ENCODE peak calls at places on chromosomes 16 and 17, in nine cellular contexts. T is AG04449, Y is GM23338, H is GM10248, L is AG09319, Q is epithelial cell of esophagus, X is kidney, A is stomach, O is HCT116. F is an unnamed sample.

GRCh38 chr16:23694707-23695373 is 16.2 kb downstream of the PLK1 start:
- DNase-seq in T (no peak), Y (peak), H (no peak), L (no peak), Q (no peak), X (peak), A (no peak), O (no peak), F (no peak)

GRCh38 chr17:76714336-76714735 is 3.6 kb upstream of the MXRA7 start:
- DNase-seq in T (no peak), Y (no peak), H (no peak), L (no peak), Q (no peak), X (no peak), A (no peak), O (no peak), F (no peak)

GRCh38 chr17:15291674-15292361 is 26.7 kb upstream of the PMP22 start:
- DNase-seq in T (no peak), Y (no peak), H (no peak), L (no peak), Q (no peak), X (no peak), A (peak), O (no peak), F (no peak)

GRCh38 chr16:66705790-66706505 is 9.4 kb upstream of the CMTM4 start:
- DNase-seq in T (no peak), Y (no peak), H (no peak), L (no peak), Q (no peak), X (peak), A (peak), O (no peak), F (no peak)

GRCh38 chr17:17041571-17042380 is 481 bp upstream of the MPRIP start:
- DNase-seq in T (peak), Y (peak), H (peak), L (peak), Q (peak), X (peak), A (peak), O (peak), F (peak)

GRCh38 chr17:6454495-6455320 is 10.5 kb downstream of the PIMREG start:
- DNase-seq in T (no peak), Y (peak), H (no peak), L (no peak), Q (no peak), X (peak), A (no peak), O (no peak), F (no peak)

GRCh38 chr17:37358098-37358829 is 17.5 kb upstream of the C17orf78 start:
- DNase-seq in T (no peak), Y (peak), H (peak), L (no peak), Q (peak), X (no peak), A (peak), O (no peak), F (no peak)

GRCh38 chr16:84593825-84594724 is 23.8 kb downstream of the COTL1 start:
- DNase-seq in T (no peak), Y (peak), H (peak), L (no peak), Q (no peak), X (no peak), A (peak), O (no peak), F (peak)

GRCh38 chr17:41919165-41919817 is 540 bp upstream of the ACLY start:
- DNase-seq in T (no peak), Y (peak), H (no peak), L (no peak), Q (peak), X (no peak), A (no peak), O (peak), F (no peak)

GRCh38 chr17:41917957-41918391 is 777 bp downstream of the ACLY start:
- DNase-seq in T (no peak), Y (peak), H (peak), L (no peak), Q (peak), X (no peak), A (peak), O (no peak), F (peak)

GRCh38 chr17:41915566-41915965 is 3.2 kb downstream of the ACLY start:
- DNase-seq in T (no peak), Y (no peak), H (no peak), L (no peak), Q (peak), X (no peak), A (no peak), O (no peak), F (no peak)

GRCh38 chr17:41918392-41919164 is at the start of gene ACLY:
- DNase-seq in T (peak), Y (peak), H (peak), L (peak), Q (peak), X (peak), A (peak), O (peak), F (peak)

GRCh38 chr17:41917192-41917591 is 1.6 kb downstream of the ACLY start:
- DNase-seq in T (no peak), Y (no peak), H (no peak), L (peak), Q (peak), X (no peak), A (no peak), O (no peak), F (no peak)
- TF ChIP-seq CTCF in T (no peak), Y (no peak), H (no peak), L (no peak), Q (no peak), X (no peak), A (no peak), O (no peak), F (no peak)

DNA sequence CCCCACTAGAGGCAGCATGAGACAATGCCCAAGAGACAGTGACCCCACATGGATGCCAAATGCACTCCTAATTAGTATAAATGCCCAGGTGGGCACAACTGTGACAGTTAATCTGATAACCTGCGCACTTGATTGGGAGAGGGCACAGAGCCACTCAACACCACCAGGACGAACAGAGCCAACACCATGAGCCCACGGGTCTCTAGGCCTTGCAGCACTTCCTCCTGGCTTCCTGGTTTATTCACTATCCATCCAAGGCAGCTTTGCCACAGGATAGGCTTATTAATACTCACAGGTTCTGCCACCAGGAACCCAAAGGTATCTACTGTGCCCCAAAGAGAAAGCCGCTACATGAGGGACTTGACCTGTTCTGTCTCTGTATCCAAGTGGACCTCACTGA is 14.9 kb downstream of the AXIN2 start:
- DNase-seq in T (no peak), Y (no peak), H (no peak), L (no peak), Q (no peak), X (no peak), A (no peak), O (no peak), F (no peak)
- TF ChIP-seq CTCF in T (no peak), Y (no peak), H (no peak), L (no peak), Q (no peak), X (no peak), A (no peak), O (no peak), F (no peak)

DNA sequence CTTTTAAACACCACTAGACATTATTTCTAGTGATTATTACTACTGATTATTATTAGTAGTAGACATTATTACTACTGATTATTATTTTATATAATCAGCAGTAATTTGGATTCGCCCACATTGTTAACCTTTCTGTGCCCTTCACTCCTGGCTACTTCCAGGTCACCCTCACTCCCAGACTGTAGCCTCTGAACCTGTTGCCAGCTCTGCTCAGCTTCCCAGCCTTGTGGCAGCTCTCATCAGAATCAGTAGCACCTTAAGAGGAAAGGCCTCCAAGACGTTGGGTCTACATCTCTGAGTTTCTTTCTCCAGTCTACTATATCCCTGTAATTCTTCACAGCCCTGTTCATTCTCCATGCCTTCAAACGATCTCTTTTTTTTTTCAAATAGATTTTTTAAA is 137.0 kb downstream of the KATNIP start:
- DNase-seq in T (no peak), Y (no peak), H (no peak), L (no peak), Q (no peak), X (peak), A (no peak), O (no peak), F (no peak)
- TF ChIP-seq CTCF in T (no peak), Y (no peak), H (no peak), L (no peak), Q (no peak), X (no peak), A (no peak), O (no peak), F (no peak)

GRCh38 chr17:51322390-51323029 is 62.2 kb downstream of the UTP18 start:
- DNase-seq in T (no peak), Y (peak), H (no peak), L (no peak), Q (peak), X (no peak), A (no peak), O (peak), F (no peak)
- TF ChIP-seq CTCF in T (peak), Y (peak), H (peak), L (peak), Q (peak), X (peak), A (no peak), O (peak), F (no peak)

GRCh38 chr17:39125143-39125875 is 26.1 kb downstream of the PLXDC1 start:
- DNase-seq in T (no peak), Y (no peak), H (no peak), L (no peak), Q (no peak), X (no peak), A (no peak), O (no peak), F (no peak)

GRCh38 chr17:39132192-39132600 is 19.2 kb downstream of the PLXDC1 start:
- DNase-seq in T (no peak), Y (peak), H (no peak), L (peak), Q (peak), X (no peak), A (no peak), O (no peak), F (no peak)

GRCh38 chr17:39134878-39135277 is 16.6 kb downstream of the PLXDC1 start:
- DNase-seq in T (no peak), Y (no peak), H (no peak), L (no peak), Q (no peak), X (no peak), A (no peak), O (no peak), F (no peak)

GRCh38 chr17:39130205-39130604 is 21.2 kb downstream of the PLXDC1 start:
- DNase-seq in T (no peak), Y (no peak), H (no peak), L (no peak), Q (no peak), X (no peak), A (no peak), O (no peak), F (no peak)
- TF ChIP-seq CTCF in T (no peak), Y (no peak), H (no peak), L (no peak), Q (no peak), X (no peak), A (no peak), O (no peak), F (no peak)

GRCh38 chr16:19864566-19864965 is 20.1 kb downstream of the GPRC5B start:
- DNase-seq in T (no peak), Y (no peak), H (no peak), L (no peak), Q (no peak), X (no peak), A (no peak), O (no peak), F (no peak)
- TF ChIP-seq CTCF in T (no peak), Y (no peak), H (no peak), L (no peak), Q (no peak), X (no peak), A (no peak), O (no peak), F (no peak)

GRCh38 chr16:87172632-87173031 is 144.6 kb downstream of the C16orf95 start:
- DNase-seq in T (no peak), Y (peak), H (no peak), L (no peak), Q (no peak), X (no peak), A (no peak), O (no peak), F (no peak)
- TF ChIP-seq CTCF in T (no peak), Y (peak), H (no peak), L (no peak), Q (no peak), X (no peak), A (no peak), O (peak), F (no peak)

F was measured in natural killer cell.